ENCODE peak calls at places on chromosome 5, in seven cellular contexts. One of them, this sample, is unnamed.

GRCh38 chr5:181188700-181189362 is 16.2 kb downstream of the TRIM7 start:
- DNase-seq in brain microvascular endothelial cell: peak
- DNase-seq in kidney epithelial cell: no peak
- DNase-seq in GM23338: peak
- DNase-seq in left ventricle myocardium inferior: peak
- DNase-seq in lower lobe of right lung: peak
- DNase-seq in uterus: peak
- DNase-seq in this sample: peak

GRCh38 chr5:55816342-55816741 is 34.8 kb upstream of the IL31RA start:
- DNase-seq in brain microvascular endothelial cell: peak
- DNase-seq in kidney epithelial cell: peak
- DNase-seq in GM23338: no peak
- DNase-seq in left ventricle myocardium inferior: no peak
- DNase-seq in lower lobe of right lung: no peak
- DNase-seq in uterus: no peak
- DNase-seq in this sample: no peak

GRCh38 chr5:115946655-115947054 is 15.6 kb upstream of the LVRN start:
- DNase-seq in brain microvascular endothelial cell: peak
- DNase-seq in kidney epithelial cell: no peak
- DNase-seq in GM23338: no peak
- DNase-seq in left ventricle myocardium inferior: no peak
- DNase-seq in lower lobe of right lung: no peak
- DNase-seq in uterus: no peak
- DNase-seq in this sample: no peak

GRCh38 chr5:91332267-91333044 is 50.7 kb downstream of the ARRDC3 start:
- DNase-seq in brain microvascular endothelial cell: peak
- DNase-seq in kidney epithelial cell: peak
- DNase-seq in GM23338: no peak
- DNase-seq in left ventricle myocardium inferior: no peak
- DNase-seq in lower lobe of right lung: no peak
- DNase-seq in uterus: no peak
- DNase-seq in this sample: peak

GRCh38 chr5:96336351-96336985 is 96.6 kb downstream of the PCSK1 start:
- DNase-seq in brain microvascular endothelial cell: peak
- DNase-seq in kidney epithelial cell: peak
- DNase-seq in GM23338: peak
- DNase-seq in left ventricle myocardium inferior: no peak
- DNase-seq in lower lobe of right lung: no peak
- DNase-seq in uterus: peak
- DNase-seq in this sample: peak

GRCh38 chr5:79093762-79094161 is 17.8 kb upstream of the BHMT start:
- DNase-seq in brain microvascular endothelial cell: no peak
- DNase-seq in kidney epithelial cell: no peak
- DNase-seq in GM23338: no peak
- DNase-seq in left ventricle myocardium inferior: no peak
- DNase-seq in lower lobe of right lung: no peak
- DNase-seq in uterus: no peak
- DNase-seq in this sample: no peak

GRCh38 chr5:91151947-91152346 is 231.2 kb downstream of the ARRDC3 start:
- DNase-seq in brain microvascular endothelial cell: peak
- DNase-seq in kidney epithelial cell: peak
- DNase-seq in GM23338: peak
- DNase-seq in left ventricle myocardium inferior: peak
- DNase-seq in lower lobe of right lung: peak
- DNase-seq in uterus: no peak
- DNase-seq in this sample: no peak

GRCh38 chr5:125659316-125660071 is 763.7 kb upstream of the GRAMD2B start:
- DNase-seq in brain microvascular endothelial cell: peak
- DNase-seq in kidney epithelial cell: no peak
- DNase-seq in GM23338: peak
- DNase-seq in left ventricle myocardium inferior: no peak
- DNase-seq in lower lobe of right lung: no peak
- DNase-seq in uterus: peak
- DNase-seq in this sample: no peak

GRCh38 chr5:94498199-94498598 is 120.2 kb downstream of the KIAA0825 start:
- DNase-seq in brain microvascular endothelial cell: no peak
- DNase-seq in kidney epithelial cell: no peak
- DNase-seq in GM23338: no peak
- DNase-seq in left ventricle myocardium inferior: no peak
- DNase-seq in lower lobe of right lung: no peak
- DNase-seq in uterus: no peak
- DNase-seq in this sample: no peak

GRCh38 chr5:17359451-17359965 is 138.5 kb upstream of the TAF11L2 start:
- DNase-seq in brain microvascular endothelial cell: no peak
- DNase-seq in kidney epithelial cell: no peak
- DNase-seq in GM23338: no peak
- DNase-seq in left ventricle myocardium inferior: no peak
- DNase-seq in lower lobe of right lung: no peak
- DNase-seq in uterus: no peak
- DNase-seq in this sample: no peak

GRCh38 chr5:72138943-72139467 is 31.7 kb downstream of the MAP1B start:
- DNase-seq in brain microvascular endothelial cell: peak
- DNase-seq in kidney epithelial cell: peak
- DNase-seq in GM23338: no peak
- DNase-seq in left ventricle myocardium inferior: no peak
- DNase-seq in lower lobe of right lung: no peak
- DNase-seq in uterus: no peak
- DNase-seq in this sample: no peak

GRCh38 chr5:72032769-72033168 is 74.5 kb upstream of the MAP1B start:
- DNase-seq in brain microvascular endothelial cell: no peak
- DNase-seq in kidney epithelial cell: no peak
- DNase-seq in GM23338: peak
- DNase-seq in left ventricle myocardium inferior: no peak
- DNase-seq in lower lobe of right lung: no peak
- DNase-seq in uterus: no peak
- DNase-seq in this sample: no peak

GRCh38 chr5:111337133-111337532 is 112.9 kb downstream of the CAMK4 start:
- DNase-seq in brain microvascular endothelial cell: no peak
- DNase-seq in kidney epithelial cell: no peak
- DNase-seq in GM23338: no peak
- DNase-seq in left ventricle myocardium inferior: no peak
- DNase-seq in lower lobe of right lung: no peak
- DNase-seq in uterus: no peak
- DNase-seq in this sample: no peak

GRCh38 chr5:67774153-67774552 is 441.4 kb upstream of the PIK3R1 start:
- DNase-seq in brain microvascular endothelial cell: no peak
- DNase-seq in kidney epithelial cell: no peak
- DNase-seq in GM23338: no peak
- DNase-seq in left ventricle myocardium inferior: no peak
- DNase-seq in lower lobe of right lung: no peak
- DNase-seq in uterus: no peak
- DNase-seq in this sample: no peak

GRCh38 chr5:27171696-27172362 is 133.4 kb upstream of the CDH9 start:
- DNase-seq in brain microvascular endothelial cell: no peak
- DNase-seq in kidney epithelial cell: no peak
- DNase-seq in GM23338: peak
- DNase-seq in left ventricle myocardium inferior: no peak
- DNase-seq in lower lobe of right lung: no peak
- DNase-seq in uterus: no peak
- DNase-seq in this sample: no peak

GRCh38 chr5:138850854-138851253 is 24.3 kb downstream of the LRRTM2 start:
- DNase-seq in brain microvascular endothelial cell: no peak
- DNase-seq in kidney epithelial cell: no peak
- DNase-seq in GM23338: no peak
- DNase-seq in left ventricle myocardium inferior: no peak
- DNase-seq in lower lobe of right lung: no peak
- DNase-seq in uterus: no peak
- DNase-seq in this sample: no peak

GRCh38 chr5:111930905-111931461 is 174.0 kb upstream of the NREP start:
- DNase-seq in brain microvascular endothelial cell: peak
- DNase-seq in kidney epithelial cell: no peak
- DNase-seq in GM23338: no peak
- DNase-seq in left ventricle myocardium inferior: no peak
- DNase-seq in lower lobe of right lung: no peak
- DNase-seq in uterus: no peak
- DNase-seq in this sample: no peak

GRCh38 chr5:172830876-172831662 is 3.0 kb upstream of the ERGIC1 start:
- DNase-seq in brain microvascular endothelial cell: peak
- DNase-seq in kidney epithelial cell: no peak
- DNase-seq in GM23338: no peak
- DNase-seq in left ventricle myocardium inferior: no peak
- DNase-seq in lower lobe of right lung: no peak
- DNase-seq in uterus: no peak
- DNase-seq in this sample: no peak

GRCh38 chr5:2755811-2756210 is 4.3 kb upstream of the IRX2 start:
- DNase-seq in brain microvascular endothelial cell: no peak
- DNase-seq in kidney epithelial cell: no peak
- DNase-seq in GM23338: no peak
- DNase-seq in left ventricle myocardium inferior: no peak
- DNase-seq in lower lobe of right lung: no peak
- DNase-seq in uterus: no peak
- DNase-seq in this sample: no peak

GRCh38 chr5:179754024-179754423 is 21.4 kb downstream of the MAML1 start:
- DNase-seq in brain microvascular endothelial cell: no peak
- DNase-seq in kidney epithelial cell: no peak
- DNase-seq in GM23338: no peak
- DNase-seq in left ventricle myocardium inferior: no peak
- DNase-seq in lower lobe of right lung: peak
- DNase-seq in uterus: no peak
- DNase-seq in this sample: peak

GRCh38 chr5:110347781-110348180 is 378.7 kb downstream of the TMEM232 start:
- DNase-seq in brain microvascular endothelial cell: no peak
- DNase-seq in kidney epithelial cell: no peak
- DNase-seq in GM23338: no peak
- DNase-seq in left ventricle myocardium inferior: no peak
- DNase-seq in lower lobe of right lung: no peak
- DNase-seq in uterus: no peak
- DNase-seq in this sample: no peak

GRCh38 chr5:6732634-6733410 is 19.6 kb downstream of the TENT4A start:
- DNase-seq in brain microvascular endothelial cell: peak
- DNase-seq in kidney epithelial cell: no peak
- DNase-seq in GM23338: no peak
- DNase-seq in left ventricle myocardium inferior: peak
- DNase-seq in lower lobe of right lung: no peak
- DNase-seq in uterus: peak
- DNase-seq in this sample: no peak

GRCh38 chr5:124524552-124525232 is 221.7 kb downstream of the ZNF608 start:
- DNase-seq in brain microvascular endothelial cell: no peak
- DNase-seq in kidney epithelial cell: no peak
- DNase-seq in GM23338: no peak
- DNase-seq in left ventricle myocardium inferior: no peak
- DNase-seq in lower lobe of right lung: no peak
- DNase-seq in uterus: no peak
- DNase-seq in this sample: no peak
- TF ChIP-seq CTCF in brain microvascular endothelial cell: peak
- TF ChIP-seq CTCF in kidney epithelial cell: no peak
- TF ChIP-seq CTCF in GM23338: no peak
- TF ChIP-seq CTCF in left ventricle myocardium inferior: no peak
- TF ChIP-seq CTCF in lower lobe of right lung: no peak
- TF ChIP-seq CTCF in uterus: no peak
- TF ChIP-seq CTCF in this sample: no peak

GRCh38 chr5:133287500-133287899 is 235.7 kb downstream of the HSPA4 start:
- DNase-seq in brain microvascular endothelial cell: peak
- DNase-seq in kidney epithelial cell: no peak
- DNase-seq in GM23338: peak
- DNase-seq in left ventricle myocardium inferior: no peak
- DNase-seq in lower lobe of right lung: no peak
- DNase-seq in uterus: peak
- DNase-seq in this sample: no peak
- TF ChIP-seq CTCF in brain microvascular endothelial cell: peak
- TF ChIP-seq CTCF in kidney epithelial cell: peak
- TF ChIP-seq CTCF in GM23338: peak
- TF ChIP-seq CTCF in left ventricle myocardium inferior: peak
- TF ChIP-seq CTCF in lower lobe of right lung: no peak
- TF ChIP-seq CTCF in uterus: peak
- TF ChIP-seq CTCF in this sample: no peak

GRCh38 chr5:81748556-81748955 is 2.3 kb downstream of the SSBP2 start:
- DNase-seq in brain microvascular endothelial cell: no peak
- DNase-seq in kidney epithelial cell: no peak
- DNase-seq in GM23338: no peak
- DNase-seq in left ventricle myocardium inferior: no peak
- DNase-seq in lower lobe of right lung: no peak
- DNase-seq in uterus: no peak
- DNase-seq in this sample: no peak
- TF ChIP-seq CTCF in brain microvascular endothelial cell: no peak
- TF ChIP-seq CTCF in kidney epithelial cell: no peak
- TF ChIP-seq CTCF in GM23338: no peak
- TF ChIP-seq CTCF in left ventricle myocardium inferior: no peak
- TF ChIP-seq CTCF in lower lobe of right lung: no peak
- TF ChIP-seq CTCF in uterus: no peak
- TF ChIP-seq CTCF in this sample: no peak

GRCh38 chr5:150989695-150990094 is 30.7 kb upstream of the GPX3 start:
- DNase-seq in brain microvascular endothelial cell: no peak
- DNase-seq in kidney epithelial cell: no peak
- DNase-seq in GM23338: peak
- DNase-seq in left ventricle myocardium inferior: no peak
- DNase-seq in lower lobe of right lung: no peak
- DNase-seq in uterus: no peak
- DNase-seq in this sample: no peak
- TF ChIP-seq CTCF in brain microvascular endothelial cell: peak
- TF ChIP-seq CTCF in kidney epithelial cell: no peak
- TF ChIP-seq CTCF in GM23338: peak
- TF ChIP-seq CTCF in left ventricle myocardium inferior: peak
- TF ChIP-seq CTCF in lower lobe of right lung: no peak
- TF ChIP-seq CTCF in uterus: no peak
- TF ChIP-seq CTCF in this sample: no peak

GRCh38 chr5:155594270-155594669 is 580.7 kb downstream of the KIF4B start:
- DNase-seq in brain microvascular endothelial cell: no peak
- DNase-seq in kidney epithelial cell: no peak
- DNase-seq in GM23338: peak
- DNase-seq in left ventricle myocardium inferior: no peak
- DNase-seq in lower lobe of right lung: no peak
- DNase-seq in uterus: no peak
- DNase-seq in this sample: no peak
- TF ChIP-seq CTCF in brain microvascular endothelial cell: no peak
- TF ChIP-seq CTCF in kidney epithelial cell: no peak
- TF ChIP-seq CTCF in GM23338: peak
- TF ChIP-seq CTCF in left ventricle myocardium inferior: no peak
- TF ChIP-seq CTCF in lower lobe of right lung: no peak
- TF ChIP-seq CTCF in uterus: no peak
- TF ChIP-seq CTCF in this sample: no peak